ENCODE peak calls at places on chromosomes 1 and 21, in eight cellular contexts. J, W, D, V, T, Y, P and M are unnamed samples.
A peak's percentile ranks its signal among the peaks of the same experiment; 100 is the strongest.

GRCh38 chr1:31771891-31772668 is 7.9 kb upstream of the ADGRB2 start:
- DNase-seq in J (no peak), W (no peak), D (peak; percentile 27), Y (no peak), V (no peak), T (no peak), P (no peak), M (no peak)

GRCh38 chr1:30756545-30757195 is 904 bp downstream of the LAPTM5 start:
- DNase-seq in Y (no peak), P (no peak), T (peak; percentile 82), W (peak; percentile 90), J (peak; percentile 67), D (peak; percentile 82), V (peak; percentile 24), M (peak; percentile 78)

GRCh38 chr1:211735208-211736170 is 60.1 kb upstream of the NEK2 start:
- DNase-seq in Y (no peak), P (peak; percentile 83), T (peak; percentile 92), V (peak; percentile 54), D (peak; percentile 81), W (no peak), J (peak; percentile 17), M (no peak)

GRCh38 chr1:30907641-30908445 is 715 bp downstream of the SDC3 start:
- DNase-seq in P (no peak), J (peak; percentile 11), T (no peak), D (no peak), Y (no peak), W (no peak), V (no peak), M (no peak)

GRCh38 chr1:232110281-232111090 is 483.9 kb downstream of the DISC1 start:
- DNase-seq in P (no peak), V (no peak), W (no peak), D (peak; percentile 81), T (no peak), Y (no peak), J (no peak), M (no peak)

GRCh38 chr1:115714572-115715141 is 53.9 kb downstream of the CASQ2 start:
- DNase-seq in T (no peak), Y (no peak), D (no peak), W (no peak), P (peak; percentile 82), V (no peak), J (peak; percentile 63), M (no peak)

GRCh38 chr1:85258536-85259117 is 835 bp downstream of the C1orf52 start:
- DNase-seq in J (no peak), P (no peak), Y (no peak), T (peak; percentile 26), W (no peak), D (no peak), V (no peak), M (no peak)

GRCh38 chr1:244211559-244211944 is 160.5 kb downstream of the ZBTB18 start:
- DNase-seq in J (no peak), T (peak; percentile 13), Y (peak; percentile 29), P (no peak), W (no peak), V (peak; percentile 36), D (peak; percentile 13), M (no peak)

GRCh38 chr1:51569284-51570062 is 47.4 kb upstream of the OSBPL9 start:
- DNase-seq in V (peak; percentile 24), J (peak; percentile 17), W (peak; percentile 34), Y (no peak), P (peak; percentile 59), D (peak; percentile 82), T (peak; percentile 70), M (no peak)

GRCh38 chr1:68140536-68140935 is 90.1 kb upstream of the DIRAS3 start:
- DNase-seq in D (peak; percentile 69), J (no peak), V (no peak), T (no peak), W (no peak), P (no peak), Y (no peak), M (no peak)

GRCh38 chr1:162404550-162405160 is 7.3 kb downstream of the SH2D1B start:
- DNase-seq in V (no peak), W (no peak), Y (no peak), T (no peak), P (no peak), J (no peak), D (peak; percentile 86), M (no peak)

GRCh38 chr1:45508295-45509151 is 8.4 kb downstream of the MMACHC start:
- DNase-seq in P (no peak), W (no peak), V (no peak), D (no peak), Y (no peak), J (no peak), T (no peak), M (no peak)

GRCh38 chr1:226217273-226217672 is 6.2 kb upstream of the MIXL1 start:
- DNase-seq in V (no peak), P (no peak), J (no peak), Y (no peak), D (peak; percentile 73), T (no peak), W (no peak), M (no peak)

GRCh38 chr1:93763981-93764750 is 82.5 kb upstream of the BCAR3 start:
- DNase-seq in J (no peak), W (no peak), P (no peak), D (no peak), V (no peak), T (no peak), Y (no peak), M (no peak)

GRCh38 chr1:54885863-54886723 is 902 bp downstream of the DHCR24 start:
- DNase-seq in W (no peak), Y (no peak), P (no peak), T (peak; percentile 71), V (peak; percentile 42), D (no peak), J (peak; percentile 55), M (no peak)

GRCh38 chr1:6460349-6461236 is 5.4 kb downstream of the TNFRSF25 start:
- DNase-seq in W (peak; percentile 55), V (no peak), P (no peak), D (no peak), J (no peak), T (no peak), Y (no peak), M (no peak)

GRCh38 chr21:27787046-27787445 is 820.2 kb upstream of the ADAMTS5 start:
- DNase-seq in D (peak; percentile 19), V (no peak), Y (no peak), T (no peak), W (no peak), P (no peak), J (no peak), M (no peak)

DNA sequence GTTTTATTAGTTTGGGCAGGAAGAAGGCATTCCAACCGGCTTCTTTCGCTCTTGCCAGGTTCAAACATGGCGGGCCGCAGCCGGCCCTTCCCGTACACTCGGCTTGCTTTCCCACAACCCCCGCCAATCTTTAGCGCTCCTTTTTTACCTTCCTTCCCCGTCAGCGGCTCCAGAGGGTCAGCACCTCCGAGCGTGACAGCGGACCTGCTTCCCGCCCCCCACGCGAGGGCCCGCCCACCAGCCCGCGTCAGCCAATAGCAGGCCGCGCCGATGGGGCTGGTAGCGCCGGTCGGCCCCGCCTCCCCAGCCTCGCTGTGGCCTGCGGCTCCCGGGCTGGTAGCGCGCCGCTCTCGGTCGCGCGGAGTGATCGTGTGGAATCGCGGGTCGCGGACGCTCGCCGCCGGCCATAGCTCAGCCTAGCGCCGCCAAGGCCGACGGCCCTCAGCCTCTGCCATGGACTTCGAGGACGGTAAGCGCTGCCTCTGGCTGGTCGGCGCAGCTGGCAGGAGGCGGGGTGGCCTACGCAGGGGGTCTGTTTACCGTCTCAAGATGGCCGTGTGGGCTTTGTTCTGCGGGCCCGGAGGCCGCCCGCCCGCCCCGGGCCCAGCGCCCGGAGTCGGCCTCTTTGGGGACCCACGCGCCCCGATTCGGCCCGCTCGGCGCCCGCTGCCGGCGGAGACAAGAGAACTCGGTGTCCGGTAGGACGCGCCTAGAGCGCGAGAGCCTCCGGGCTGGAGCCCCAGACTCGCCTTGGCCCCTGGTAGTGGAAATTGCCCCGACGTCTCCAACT is at the start of gene ZNF326:
- DNase-seq in J (peak; percentile 97), D (peak; percentile 97), Y (peak; percentile 96), P (peak; percentile 94), T (peak; percentile 98), V (peak; percentile 96), W (peak; percentile 92), M (peak; percentile 98)
- TF ChIP-seq POLR2A in J (peak; percentile 98), D (peak; percentile 98), Y (peak; percentile 98), P (peak; percentile 93), T (peak; percentile 96), V (peak; percentile 97), W (peak; percentile 97), M (peak; percentile 99)

DNA sequence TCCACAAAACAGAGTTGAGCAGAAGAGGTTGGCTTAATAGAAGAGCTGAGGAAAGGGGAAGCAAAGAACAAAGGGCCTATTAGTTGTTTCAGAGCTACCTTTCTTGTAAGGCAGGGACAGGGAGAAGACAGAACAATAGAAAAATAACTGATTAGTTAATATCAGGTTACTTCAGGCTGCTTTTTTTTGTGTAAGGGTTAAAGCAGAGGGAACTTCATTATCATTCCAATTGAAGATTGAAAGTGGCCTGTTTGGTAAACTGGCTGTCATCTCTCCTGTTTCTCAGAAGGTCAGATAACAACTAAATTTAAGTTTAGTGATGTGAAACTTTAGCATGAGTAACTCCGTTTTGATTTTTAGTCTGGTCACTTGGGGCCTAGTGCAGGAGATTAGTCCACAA is 22.3 kb downstream of the CDC42 start:
- DNase-seq in D (no peak), Y (no peak), P (no peak), T (no peak), J (no peak), W (no peak), V (no peak), M (no peak)
- H3K4me3 ChIP-seq in D (no peak overlapping the region), Y (no peak overlapping the region), P (no peak overlapping the region), T (no peak overlapping the region), J (no peak overlapping the region), W (no peak overlapping the region), V (no peak overlapping the region), M (no peak overlapping the region)

GRCh38 chr1:3744646-3745045 is 7.6 kb upstream of the CCDC27 start:
- DNase-seq in D (no peak), V (no peak), P (no peak), Y (no peak), W (no peak), J (no peak), T (no peak), M (no peak)
- TF ChIP-seq POLR2A in D (no peak), V (no peak), P (no peak), Y (no peak), W (no peak), J (no peak), T (no peak), M (no peak)

GRCh38 chr1:199273837-199274379 is 635.1 kb downstream of the PTPRC start:
- DNase-seq in D (peak; percentile 80), T (no peak), Y (no peak), P (no peak), J (no peak), W (no peak), V (no peak), M (no peak)

GRCh38 chr1:199279872-199280649 is 641.2 kb downstream of the PTPRC start:
- DNase-seq in T (no peak), J (no peak), V (no peak), W (no peak), P (no peak), D (peak; percentile 51), Y (no peak), M (no peak)

GRCh38 chr1:199282910-199283309 is 644.1 kb downstream of the PTPRC start:
- DNase-seq in Y (no peak), D (peak; percentile 67), J (no peak), T (no peak), W (no peak), V (no peak), P (no peak), M (no peak)

GRCh38 chr1:199283814-199284213 is 645.0 kb downstream of the PTPRC start:
- DNase-seq in W (no peak), J (no peak), T (no peak), Y (no peak), D (no peak), V (no peak), P (no peak), M (no peak)

GRCh38 chr1:199279107-199279506 is 640.3 kb downstream of the PTPRC start:
- DNase-seq in Y (no peak), P (no peak), J (no peak), V (no peak), W (no peak), D (no peak), T (no peak), M (no peak)
- H3K4me3 ChIP-seq in Y (no peak overlapping the region), P (no peak overlapping the region), J (no peak overlapping the region), V (no peak overlapping the region), W (no peak overlapping the region), D (no peak overlapping the region), T (no peak overlapping the region), M (no peak overlapping the region)